ENCODE peak calls at places on chromosomes 16 and 17, in eight cellular contexts. F is AG09309, I is epithelial cell of proximal tubule, G is BE2C, J is astrocyte of the spinal cord, T is right cardiac atrium, B is neuronal stem cell, V is cardiac muscle cell. L is an unnamed sample.

GRCh38 chr16:11151156-11151904 is 104.7 kb downstream of the SOCS1 start:
- DNase-seq in V (no peak), G (peak), I (no peak), B (no peak), F (no peak), T (no peak), J (no peak), L (no peak)

GRCh38 chr17:59845595-59846390 is 47.0 kb downstream of the TUBD1 start:
- DNase-seq in F (no peak), T (no peak), J (peak), I (peak), V (no peak), G (no peak), B (no peak), L (peak)

GRCh38 chr16:69188716-69189115 is 1.8 kb downstream of the SNTB2 start:
- DNase-seq in G (no peak), V (no peak), B (no peak), F (no peak), J (no peak), T (no peak), I (no peak), L (peak)

GRCh38 chr16:27690604-27691003 is 140.7 kb downstream of the KATNIP start:
- DNase-seq in I (no peak), T (peak), G (no peak), B (no peak), F (no peak), V (no peak), J (peak), L (peak)

GRCh38 chr16:17784073-17784472 is 313.3 kb upstream of the XYLT1 start:
- DNase-seq in T (no peak), V (peak), G (no peak), J (peak), I (no peak), F (no peak), B (peak), L (peak)

GRCh38 chr17:11278186-11278983 is 37.4 kb downstream of the SHISA6 start:
- DNase-seq in V (no peak), I (no peak), T (no peak), B (no peak), J (no peak), G (no peak), F (no peak), L (no peak)

GRCh38 chr17:74368341-74369152 is 1.2 kb downstream of the GPR142 start:
- DNase-seq in B (peak), G (peak), T (peak), J (peak), I (no peak), F (no peak), V (peak), L (peak)

GRCh38 chr16:79885320-79885719 is 284.8 kb upstream of the MAF start:
- DNase-seq in T (no peak), I (no peak), G (no peak), F (no peak), V (no peak), B (no peak), J (no peak), L (no peak)

GRCh38 chr17:40791808-40792436 is 7.8 kb downstream of the KRT28 start:
- DNase-seq in J (peak), F (no peak), I (no peak), G (no peak), V (peak), T (no peak), B (peak), L (peak)

GRCh38 chr17:81422776-81423697 is 27.8 kb downstream of the BAHCC1 start:
- DNase-seq in I (peak), B (no peak), T (peak), G (peak), V (peak), F (peak), J (peak), L (peak)

GRCh38 chr16:89993377-89993776 is 25.9 kb downstream of the DBNDD1 start:
- DNase-seq in F (no peak), J (no peak), G (no peak), B (no peak), T (no peak), I (no peak), V (no peak), L (no peak)

GRCh38 chr16:89002851-89003830 is 26.1 kb upstream of the CBFA2T3 start:
- DNase-seq in I (no peak), J (no peak), V (no peak), B (no peak), T (peak), G (no peak), F (no peak), L (no peak)

GRCh38 chr16:88602091-88602490 is 31.9 kb downstream of the ZC3H18 start:
- DNase-seq in I (no peak), B (no peak), G (no peak), T (no peak), V (no peak), F (no peak), J (no peak), L (no peak)

GRCh38 chr17:82029990-82030469 is 1.4 kb upstream of the RAC3 start:
- DNase-seq in V (no peak), J (no peak), G (no peak), B (no peak), I (no peak), T (no peak), F (no peak), L (no peak)

GRCh38 chr16:16150878-16151152 is 72.5 kb downstream of the ABCC6 start:
- DNase-seq in F (no peak), I (no peak), G (no peak), V (no peak), J (no peak), T (no peak), B (no peak), L (no peak)

GRCh38 chr17:76544123-76544915 is 4.5 kb downstream of the PRCD start:
- DNase-seq in V (peak), I (no peak), B (no peak), G (peak), T (peak), F (no peak), J (no peak), L (peak)

GRCh38 chr16:16021988-16022682 is 72.7 kb downstream of the ABCC1 start:
- DNase-seq in B (peak), T (peak), F (peak), G (peak), V (peak), I (peak), J (peak), L (peak)

DNA sequence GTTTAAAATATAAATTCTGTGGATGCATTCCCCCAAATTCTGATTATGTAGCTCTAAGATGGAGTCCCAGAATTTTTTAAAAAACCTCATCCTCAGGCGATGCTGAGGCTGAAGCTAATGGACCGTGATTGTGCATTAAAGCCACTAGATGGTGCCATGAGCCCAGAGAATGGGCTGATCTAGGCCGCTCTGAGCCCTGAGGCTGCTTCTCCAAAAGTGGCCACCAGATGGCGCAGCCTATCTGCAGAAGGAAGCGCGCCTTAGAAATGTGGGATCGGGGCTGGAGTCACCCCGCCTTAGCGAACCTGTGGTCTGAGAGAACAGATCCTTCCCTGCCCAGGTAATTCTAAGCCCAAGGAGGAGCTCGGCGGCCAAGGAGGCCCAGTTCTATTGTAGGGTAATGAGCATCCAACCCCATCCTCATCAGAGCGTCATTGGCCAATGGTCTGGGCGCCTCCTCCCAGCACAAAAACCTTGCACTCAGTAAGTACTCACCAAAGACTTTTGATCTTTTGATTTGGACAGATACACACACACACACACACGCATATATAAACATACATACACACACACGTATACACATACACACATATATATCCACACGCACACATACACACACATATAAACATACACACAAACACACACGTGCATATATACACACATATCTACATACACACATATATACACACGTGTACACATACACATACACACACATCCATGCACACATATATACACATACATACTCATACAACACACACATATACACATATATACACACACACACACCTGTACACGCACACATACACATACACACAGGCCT is 13.7 kb upstream of the MMP2 start:
- DNase-seq in T (peak), I (no peak), V (peak), F (peak), J (peak), B (peak), G (peak), L (peak)
- H3K4me3 ChIP-seq in T (no peak), I (no peak), V (no peak), F (no peak), J (peak), B (no peak), G (peak), L (no peak)

GRCh38 chr16:53413864-53414263 is 20.4 kb upstream of the RBL2 start:
- DNase-seq in G (no peak), F (no peak), V (no peak), B (no peak), I (no peak), T (no peak), J (no peak), L (no peak)

GRCh38 chr16:53417011-53417410 is 17.3 kb upstream of the RBL2 start:
- DNase-seq in V (no peak), I (no peak), T (no peak), B (no peak), F (peak), J (peak), G (no peak), L (peak)

GRCh38 chr16:53412549-53412948 is 21.7 kb upstream of the RBL2 start:
- DNase-seq in G (no peak), B (no peak), F (no peak), I (no peak), J (no peak), V (no peak), T (no peak), L (no peak)

GRCh38 chr16:53415504-53415903 is 18.8 kb upstream of the RBL2 start:
- DNase-seq in V (peak), B (no peak), T (no peak), G (no peak), J (no peak), F (no peak), I (no peak), L (peak)

DNA sequence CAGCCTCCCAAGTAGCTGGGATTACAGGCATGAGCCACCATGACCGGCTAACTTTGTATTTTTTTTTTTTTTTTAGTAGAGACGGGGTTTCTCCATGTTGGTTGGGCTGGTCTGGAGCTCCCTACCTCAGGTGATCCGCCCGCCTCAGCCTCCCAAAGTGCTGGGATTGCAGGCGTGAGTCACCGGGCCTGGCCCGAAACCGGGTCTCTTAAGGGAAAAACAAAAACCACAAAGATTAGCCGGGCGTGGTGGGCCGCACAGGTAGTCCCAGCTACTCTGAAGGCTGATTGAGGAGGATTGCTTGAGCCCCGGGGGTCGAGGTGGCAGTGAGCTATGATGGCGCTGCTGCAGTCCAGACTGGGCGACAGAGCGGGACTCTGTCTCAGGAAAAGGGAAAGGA is 19.9 kb upstream of the RBL2 start:
- DNase-seq in J (no peak), G (no peak), T (no peak), I (no peak), B (no peak), F (no peak), V (no peak), L (no peak)
- H3K4me3 ChIP-seq in J (no peak), G (no peak), T (no peak), I (no peak), B (no peak), F (no peak), V (no peak), L (no peak)

DNA sequence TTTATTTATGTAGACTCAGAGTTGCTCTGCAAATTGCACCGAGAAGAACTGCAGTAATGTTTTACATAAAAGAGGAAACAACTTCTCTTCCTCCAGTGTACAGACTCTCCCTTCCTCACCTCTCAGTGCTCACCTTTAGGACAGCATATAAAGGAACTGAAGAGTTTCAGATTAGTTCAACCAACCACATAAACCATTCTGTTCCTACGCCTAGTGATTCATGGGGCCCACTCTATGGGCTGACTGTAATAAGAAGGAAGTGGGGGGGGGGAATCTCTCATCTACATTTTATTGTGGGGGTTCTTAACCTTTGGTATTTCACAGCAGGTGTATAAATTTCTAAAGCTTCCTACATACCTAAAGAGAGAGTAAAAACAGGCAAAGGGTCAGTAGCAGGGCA is 18.3 kb downstream of the ZSWIM7 start:
- DNase-seq in I (no peak), T (no peak), V (no peak), B (no peak), G (no peak), F (no peak), J (no peak), L (no peak)
- H3K4me3 ChIP-seq in I (no peak), T (no peak), V (no peak), B (no peak), G (no peak), F (no peak), J (no peak), L (no peak)

GRCh38 chr16:31693733-31694132 is 166.0 kb downstream of the AHSP start:
- DNase-seq in T (no peak), V (no peak), F (no peak), I (no peak), J (no peak), G (no peak), B (no peak), L (no peak)
- H3K4me3 ChIP-seq in T (no peak), V (no peak), F (no peak), I (no peak), J (no peak), G (no peak), B (peak), L (no peak)

GRCh38 chr16:54287758-54288591 is 1.4 kb upstream of the IRX3 start:
- DNase-seq in G (no peak), T (peak), V (peak), J (no peak), F (no peak), B (peak), I (no peak), L (peak)
- H3K4me3 ChIP-seq in G (no peak), T (peak), V (peak), J (peak), F (peak), B (peak), I (peak), L (peak)

GRCh38 chr16:3729161-3730112 is 12.1 kb upstream of the TRAP1 start:
- DNase-seq in T (peak), B (no peak), J (no peak), I (no peak), V (no peak), F (no peak), G (no peak), L (peak)
- H3K4me3 ChIP-seq in T (no peak), B (no peak), J (no peak), I (no peak), V (no peak), F (no peak), G (no peak), L (no peak)

DNA sequence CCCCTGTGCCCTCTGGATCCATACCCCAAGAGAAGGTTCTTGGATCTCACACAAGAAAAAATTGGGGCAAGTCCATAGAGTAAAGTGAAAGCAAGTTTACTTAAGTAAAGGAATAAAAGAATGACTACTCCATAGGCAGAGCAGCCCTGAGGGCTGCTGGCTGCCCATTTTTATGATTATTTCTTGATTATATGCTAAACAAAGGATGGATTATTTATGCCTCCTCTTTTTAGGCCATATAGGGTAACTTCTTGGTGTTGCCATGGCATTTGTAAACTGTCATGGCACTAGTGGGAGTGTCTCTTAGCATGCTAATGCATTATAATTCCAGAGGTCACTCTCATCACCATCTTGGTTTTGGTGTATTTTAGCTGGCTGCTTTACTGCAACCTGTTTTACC is 70.8 kb downstream of the NLK start:
- DNase-seq in T (no peak), I (no peak), V (no peak), F (no peak), J (no peak), B (no peak), G (no peak), L (no peak)
- H3K4me3 ChIP-seq in T (no peak), I (no peak), V (no peak), F (no peak), J (no peak), B (no peak), G (no peak), L (no peak)

GRCh38 chr16:3098459-3099394 is at the start of gene ZSCAN10:
- DNase-seq in T (peak), G (no peak), I (no peak), J (no peak), F (no peak), V (no peak), B (no peak), L (peak)
- H3K4me3 ChIP-seq in T (no peak), G (no peak), I (peak), J (no peak), F (no peak), V (peak), B (peak), L (peak)

L was measured in H7.